ENCODE peak calls at places on chromosome 14, in nine cellular contexts. R, G, F, E, Y, D, B, Q and I are unnamed samples. For H3K27me3, the result is how much of the 10 kb centered on the place peaks cover.

GRCh38 chr14:95549656-95550585 is 15.1 kb downstream of the GLRX5 start:
- DNase-seq in R (no peak), G (no peak), F (no peak), E (no peak), Y (no peak), D (no peak), B (no peak), Q (peak), I (peak)

GRCh38 chr14:100692859-100693558 is 33.7 kb upstream of the DLK1 start:
- DNase-seq in R (no peak), G (no peak), F (no peak), E (no peak), Y (peak), D (peak), B (no peak), Q (no peak), I (no peak)

GRCh38 chr14:99186956-99187690 is 84.9 kb downstream of the BCL11B start:
- DNase-seq in R (no peak), G (no peak), F (no peak), E (no peak), Y (no peak), D (no peak), B (no peak), Q (no peak), I (no peak)

GRCh38 chr14:99698642-99699041 is 14.5 kb downstream of the CYP46A1 start:
- DNase-seq in R (no peak), G (no peak), F (no peak), E (no peak), Y (no peak), D (no peak), B (no peak), Q (no peak), I (peak)

GRCh38 chr14:94582199-94582750 is 1.0 kb downstream of the SERPINA5 start:
- DNase-seq in R (peak), G (peak), F (no peak), E (no peak), Y (no peak), D (no peak), B (no peak), Q (peak), I (no peak)

GRCh38 chr14:100132161-100132902 is 27.1 kb downstream of the DEGS2 start:
- DNase-seq in R (no peak), G (peak), F (peak), E (no peak), Y (peak), D (no peak), B (peak), Q (no peak), I (no peak)

GRCh38 chr14:99807413-99808132 is 14.4 kb downstream of the EML1 start:
- DNase-seq in R (no peak), G (no peak), F (no peak), E (no peak), Y (no peak), D (no peak), B (no peak), Q (no peak), I (no peak)

GRCh38 chr14:89294060-89294459 is 123.0 kb downstream of the FOXN3 start:
- DNase-seq in R (no peak), G (no peak), F (no peak), E (peak), Y (no peak), D (no peak), B (no peak), Q (peak), I (no peak)

GRCh38 chr14:59131926-59132763 is 56.3 kb upstream of the DAAM1 start:
- DNase-seq in R (no peak), G (no peak), F (no peak), E (no peak), Y (no peak), D (no peak), B (no peak), Q (no peak), I (no peak)

GRCh38 chr14:87217023-87217422 is 776.0 kb downstream of the GALC start:
- DNase-seq in R (no peak), G (no peak), F (no peak), E (no peak), Y (no peak), D (no peak), B (no peak), Q (no peak), I (no peak)

GRCh38 chr14:60161176-60162107 is 3.8 kb downstream of the DHRS7 start:
- DNase-seq in R (peak), G (no peak), F (no peak), E (no peak), Y (no peak), D (peak), B (peak), Q (no peak), I (peak)

GRCh38 chr14:82710257-82710841 is 1176.7 kb upstream of the SEL1L start:
- DNase-seq in R (peak), G (peak), F (peak), E (peak), Y (peak), D (peak), B (peak), Q (peak), I (peak)

GRCh38 chr14:104957146-104958113 is 20.7 kb downstream of the AHNAK2 start:
- DNase-seq in R (no peak), G (no peak), F (no peak), E (no peak), Y (no peak), D (no peak), B (no peak), Q (no peak), I (no peak)

GRCh38 chr14:67704484-67705089 is 2.9 kb downstream of the RDH12 start:
- DNase-seq in R (no peak), G (no peak), F (no peak), E (no peak), Y (no peak), D (peak), B (peak), Q (no peak), I (no peak)

GRCh38 chr14:68509188-68509953 is 283.5 kb downstream of the ZFP36L1 start:
- DNase-seq in R (no peak), G (no peak), F (no peak), E (no peak), Y (no peak), D (peak), B (no peak), Q (no peak), I (no peak)

GRCh38 chr14:99980299-99980698 is 84.9 kb upstream of the EVL start:
- DNase-seq in R (no peak), G (no peak), F (peak), E (no peak), Y (no peak), D (no peak), B (no peak), Q (peak), I (peak)

GRCh38 chr14:72120315-72120714 is 188.1 kb downstream of the RGS6 start:
- DNase-seq in R (no peak), G (no peak), F (no peak), E (no peak), Y (no peak), D (no peak), B (no peak), Q (no peak), I (no peak)

GRCh38 chr14:55772521-55772920 is 192.5 kb downstream of the KTN1 start:
- DNase-seq in R (no peak), G (no peak), F (no peak), E (no peak), Y (no peak), D (no peak), B (no peak), Q (no peak), I (no peak)

GRCh38 chr14:101090976-101091375 is 187.5 kb upstream of the RTL1 start:
- DNase-seq in R (no peak), G (no peak), F (no peak), E (no peak), Y (no peak), D (no peak), B (no peak), Q (no peak), I (no peak)

GRCh38 chr14:90522585-90523191 is 125.9 kb downstream of the CALM1 start:
- DNase-seq in R (peak), G (peak), F (peak), E (peak), Y (peak), D (no peak), B (no peak), Q (peak), I (no peak)

GRCh38 chr14:79698218-79698617 is 513.1 kb downstream of the DIO2 start:
- DNase-seq in R (no peak), G (no peak), F (no peak), E (no peak), Y (no peak), D (no peak), B (no peak), Q (no peak), I (no peak)

GRCh38 chr14:77100961-77101360 is 2.9 kb downstream of the CIPC start:
- DNase-seq in R (no peak), G (no peak), F (no peak), E (no peak), Y (no peak), D (peak), B (no peak), Q (no peak), I (no peak)

GRCh38 chr14:97185186-97185585 is 388.0 kb downstream of the VRK1 start:
- DNase-seq in R (no peak), G (no peak), F (no peak), E (no peak), Y (no peak), D (no peak), B (no peak), Q (no peak), I (no peak)

GRCh38 chr14:45253070-45253753 is at the start of gene MIS18BP1:
- DNase-seq in R (peak), G (peak), F (peak), E (peak), Y (peak), D (peak), B (peak), Q (peak), I (peak)
- TF ChIP-seq POLR2A in R (peak), G (peak), F (no peak), E (no peak), Y (peak), D (peak), B (no peak), Q (no peak), I (peak)

DNA sequence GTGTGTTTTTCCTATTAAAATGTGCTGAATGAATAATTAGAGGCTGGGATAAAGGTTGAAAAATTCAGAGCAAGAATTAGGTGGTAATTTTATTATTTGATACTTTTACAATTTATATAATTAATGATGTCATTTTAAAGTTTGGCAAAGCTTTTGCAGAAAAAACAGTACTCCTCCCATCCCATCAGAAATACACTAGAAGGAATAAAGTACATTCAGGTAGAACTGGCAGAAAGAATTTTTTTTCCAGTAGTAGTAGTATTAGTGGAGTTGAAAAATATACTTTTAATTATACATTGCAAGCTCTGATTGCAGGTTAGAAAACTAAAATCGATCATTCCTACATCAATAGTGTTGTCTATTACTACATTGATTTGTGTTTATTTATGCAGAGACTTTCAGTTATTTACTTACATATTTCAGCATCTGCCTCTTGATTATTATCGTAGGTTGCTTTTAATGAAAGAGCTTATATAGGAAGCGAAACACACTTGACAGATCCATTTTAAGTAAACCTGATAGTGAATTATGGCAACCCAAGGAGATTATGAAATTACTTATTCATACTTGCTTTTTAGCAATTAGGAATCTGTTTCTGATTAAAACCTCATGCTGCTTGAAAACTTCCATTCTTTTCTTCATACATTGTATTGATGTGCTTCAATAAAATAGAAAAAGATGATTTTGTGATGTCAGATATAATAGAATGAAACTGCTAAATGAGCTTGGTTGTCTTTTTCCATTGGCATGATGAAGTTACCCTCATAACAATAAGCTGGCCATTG is 10.1 kb downstream of the FOXG1 start:
- DNase-seq in R (no peak), G (no peak), F (no peak), E (no peak), Y (no peak), D (no peak), B (no peak), Q (no peak), I (no peak)
- H3K27me3 ChIP-seq in R (under half), G (under half), F (under half), E (half or more), Y (under half), D (under half), B (under half), Q (under half), I (under half)

DNA sequence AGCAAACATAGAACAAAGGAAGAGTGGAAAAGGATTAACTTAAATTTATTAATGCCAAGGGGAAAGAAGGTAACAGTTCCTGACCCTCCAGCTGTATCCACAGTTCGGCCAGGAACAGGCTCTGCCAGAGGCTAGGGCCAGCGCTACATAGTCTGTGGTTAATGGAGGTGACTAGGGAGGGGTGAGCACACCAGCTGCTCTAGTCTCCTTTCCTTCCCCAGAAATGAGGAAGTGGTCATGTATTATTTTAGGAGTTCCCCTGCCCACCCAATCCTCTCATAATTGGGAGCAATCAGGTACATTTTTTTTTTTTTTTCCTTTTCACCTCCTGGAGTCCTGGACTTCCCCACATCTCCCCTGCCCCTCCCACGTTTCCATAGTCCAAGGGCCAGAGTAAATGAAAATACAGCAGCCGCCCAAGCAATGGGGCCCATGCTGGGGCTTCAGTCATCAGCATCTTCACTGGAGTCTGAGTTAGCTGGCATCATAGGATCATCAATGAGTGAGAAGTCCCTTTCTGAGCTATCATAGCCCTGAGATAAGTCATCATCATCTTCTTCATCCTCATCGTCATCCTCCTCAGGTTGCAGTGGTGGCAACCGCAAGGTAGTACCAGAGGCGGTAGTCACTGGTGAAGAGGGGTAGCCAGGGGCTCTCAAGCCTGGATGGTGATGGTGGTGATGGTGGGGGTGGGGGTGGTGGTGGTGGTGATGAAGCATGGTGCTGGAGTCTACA is 1.5 kb upstream of the SUPT16H start:
- DNase-seq in R (no peak), G (no peak), F (no peak), E (no peak), Y (no peak), D (no peak), B (no peak), Q (no peak), I (no peak)
- TF ChIP-seq POLR2A in R (no peak), G (no peak), F (no peak), E (no peak), Y (no peak), D (no peak), B (no peak), Q (no peak), I (no peak)

DNA sequence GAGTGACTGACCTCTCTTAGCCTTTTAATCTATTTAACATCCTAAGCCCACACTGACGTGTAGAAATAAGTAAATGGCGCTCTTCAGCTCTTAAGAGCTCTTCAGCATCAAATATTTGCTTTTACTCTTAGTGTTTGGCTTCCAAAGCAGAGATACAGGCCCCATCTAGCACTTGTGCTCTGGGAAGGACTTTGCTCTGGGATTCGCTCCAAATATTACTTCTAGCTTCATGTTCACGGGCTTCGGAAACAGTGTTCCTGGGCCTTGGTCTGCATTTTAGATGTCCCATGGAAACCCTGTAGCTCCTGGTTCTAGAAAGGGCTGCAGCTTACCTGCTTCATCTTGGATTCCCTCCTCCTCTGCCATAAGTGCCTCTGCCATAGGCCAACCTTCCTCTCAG is 2.7 kb upstream of the NKX2-8 start:
- DNase-seq in R (no peak), G (no peak), F (peak), E (no peak), Y (peak), D (no peak), B (no peak), Q (no peak), I (no peak)
- H3K27me3 ChIP-seq in R (under half), G (under half), F (under half), E (half or more), Y (under half), D (half or more), B (under half), Q (under half), I (under half)

GRCh38 chr14:103871596-103872480 is 24.5 kb upstream of the PPP1R13B start:
- DNase-seq in R (no peak), G (peak), F (peak), E (peak), Y (peak), D (no peak), B (no peak), Q (peak), I (peak)
- TF ChIP-seq POLR2A in R (no peak), G (peak), F (no peak), E (no peak), Y (peak), D (no peak), B (no peak), Q (no peak), I (peak)

GRCh38 chr14:85531594-85532391 is 1.8 kb downstream of the FLRT2 start:
- DNase-seq in R (peak), G (peak), F (peak), E (peak), Y (peak), D (peak), B (peak), Q (peak), I (peak)
- H3K27me3 ChIP-seq in R (under half), G (under half), F (under half), E (half or more), Y (under half), D (under half), B (under half), Q (under half), I (under half)

GRCh38 chr14:51094901-51095853 is at the start of gene TRIM9:
- DNase-seq in R (peak), G (peak), F (peak), E (peak), Y (peak), D (peak), B (peak), Q (peak), I (peak)
- TF ChIP-seq POLR2A in R (peak), G (peak), F (no peak), E (no peak), Y (no peak), D (no peak), B (peak), Q (no peak), I (no peak)

DNA sequence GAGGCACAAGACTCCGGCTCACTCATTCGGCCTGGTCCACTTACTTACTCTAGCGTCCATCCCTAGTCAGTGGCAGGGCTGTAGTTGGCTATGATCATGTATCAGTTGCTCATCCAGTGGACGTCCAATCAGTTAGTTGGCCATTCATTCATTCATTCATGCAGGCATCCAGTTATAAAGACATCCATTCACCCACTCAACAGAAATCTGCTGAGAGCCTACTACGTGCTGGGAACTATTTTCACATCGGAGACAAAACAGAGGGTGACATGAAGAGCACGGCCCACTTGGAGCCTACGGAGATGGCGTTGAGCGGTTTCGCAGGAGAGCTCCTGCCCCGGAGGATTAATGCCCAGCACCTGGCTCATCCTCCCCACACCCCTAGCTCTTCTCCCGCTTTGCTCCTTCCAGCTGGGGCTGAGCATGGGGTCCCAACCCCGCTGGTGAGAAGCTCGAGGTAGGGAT is 49.7 kb downstream of the SNAPC1 start:
- DNase-seq in R (no peak), G (no peak), F (no peak), E (no peak), Y (no peak), D (no peak), B (no peak), Q (no peak), I (no peak)
- H3K27me3 ChIP-seq in R (under half), G (under half), F (under half), E (under half), Y (under half), D (under half), B (under half), Q (under half), I (under half)

GRCh38 chr14:74568896-74569295 is 43.1 kb downstream of the LTBP2 start:
- DNase-seq in R (peak), G (peak), F (peak), E (no peak), Y (no peak), D (no peak), B (peak), Q (no peak), I (peak)

GRCh38 chr14:74568380-74568649 is 43.7 kb downstream of the LTBP2 start:
- DNase-seq in R (no peak), G (no peak), F (no peak), E (no peak), Y (no peak), D (no peak), B (no peak), Q (no peak), I (no peak)

GRCh38 chr14:74567646-74568379 is 44.2 kb downstream of the LTBP2 start:
- DNase-seq in R (no peak), G (no peak), F (no peak), E (no peak), Y (no peak), D (no peak), B (no peak), Q (no peak), I (no peak)

GRCh38 chr14:74566174-74567125 is 45.6 kb downstream of the LTBP2 start:
- DNase-seq in R (no peak), G (no peak), F (no peak), E (no peak), Y (no peak), D (no peak), B (no peak), Q (no peak), I (peak)

GRCh38 chr14:74567219-74567618 is 44.8 kb downstream of the LTBP2 start:
- DNase-seq in R (no peak), G (no peak), F (no peak), E (no peak), Y (no peak), D (no peak), B (no peak), Q (no peak), I (peak)
- TF ChIP-seq POLR2A in R (no peak), G (no peak), F (no peak), E (no peak), Y (no peak), D (no peak), B (no peak), Q (no peak), I (no peak)